ENCODE peak calls at places on chromosomes 16 and 17, in nine cellular contexts. K is SW480; Z is NCI-H1417; O is H9; Y is AG04449; G is RPMI7951; N is GM04503; R is activated CD4-positive, CD25-positive, alpha-beta regulatory T cell; L is psoas muscle. D is an unnamed sample.

GRCh38 chr16:78773316-78773715 is 673.9 kb downstream of the WWOX start:
- DNase-seq in N (no peak), L (no peak), Z (no peak), Y (no peak), O (no peak), G (no peak), R (no peak), K (no peak), D (no peak)

GRCh38 chr17:57662644-57663308 is 82.3 kb downstream of the CCDC182 start:
- DNase-seq in O (peak), G (peak), Y (peak), N (peak), R (peak), L (peak), Z (peak), K (peak), D (peak)

GRCh38 chr16:23206986-23207385 is 24.4 kb downstream of the SCNN1G start:
- DNase-seq in L (no peak), K (no peak), Z (peak), N (no peak), G (no peak), Y (no peak), O (no peak), R (no peak), D (no peak)

GRCh38 chr17:2943971-2944370 is 119.4 kb downstream of the OR1D5 start:
- DNase-seq in Y (no peak), O (no peak), K (no peak), N (no peak), Z (no peak), G (no peak), R (no peak), L (no peak), D (no peak)

GRCh38 chr17:59369026-59369724 is 37.7 kb downstream of the YPEL2 start:
- DNase-seq in O (no peak), G (peak), Z (no peak), K (no peak), N (no peak), L (no peak), R (no peak), Y (no peak), D (no peak)

GRCh38 chr16:79843631-79844043 is 243.1 kb upstream of the MAF start:
- DNase-seq in L (no peak), K (no peak), R (no peak), O (no peak), Z (no peak), Y (no peak), G (no peak), N (no peak), D (no peak)

GRCh38 chr16:9499921-9500593 is 408.6 kb downstream of the HAPSTR1 start:
- DNase-seq in K (no peak), Y (no peak), G (no peak), L (no peak), O (peak), Z (peak), R (no peak), N (no peak), D (no peak)

GRCh38 chr16:80827007-80827406 is 22.6 kb upstream of the CDYL2 start:
- DNase-seq in L (no peak), O (no peak), Y (no peak), N (no peak), R (no peak), K (no peak), G (no peak), Z (no peak), D (no peak)

GRCh38 chr17:19833914-19834313 is 33.8 kb downstream of the ULK2 start:
- DNase-seq in Z (no peak), Y (no peak), R (no peak), K (no peak), G (no peak), O (no peak), L (no peak), N (no peak), D (no peak)

GRCh38 chr16:29662729-29663019 is 373 bp upstream of the SPN start:
- DNase-seq in N (no peak), Y (no peak), O (no peak), R (peak), Z (no peak), G (no peak), L (no peak), K (no peak), D (no peak)

GRCh38 chr17:6323626-6324356 is 111.1 kb downstream of the AIPL1 start:
- DNase-seq in O (peak), G (peak), Z (peak), L (no peak), R (no peak), Y (no peak), N (no peak), K (peak), D (no peak)

GRCh38 chr17:58577696-58578095 is 63.3 kb upstream of the MTMR4 start:
- DNase-seq in Y (no peak), L (peak), K (peak), Z (peak), R (peak), N (no peak), G (peak), O (peak), D (no peak)

GRCh38 chr17:10019941-10020403 is 114.9 kb upstream of the RCVRN start:
- DNase-seq in L (no peak), Z (no peak), R (no peak), Y (no peak), G (peak), N (no peak), K (no peak), O (no peak), D (no peak)

GRCh38 chr17:50187741-50188520 is 13.5 kb downstream of the COL1A1 start:
- DNase-seq in G (peak), Z (no peak), N (no peak), L (no peak), Y (no peak), K (no peak), R (no peak), O (no peak), D (no peak)

GRCh38 chr16:11497851-11498289 is 88.8 kb downstream of the LITAF start:
- DNase-seq in K (peak), G (peak), N (peak), O (no peak), L (no peak), R (no peak), Y (no peak), Z (no peak), D (peak)

GRCh38 chr17:58315281-58315711 is 13.3 kb downstream of the TSPOAP1 start:
- DNase-seq in Y (no peak), Z (no peak), G (no peak), K (no peak), R (no peak), N (no peak), L (no peak), O (peak), D (no peak)

GRCh38 chr16:84024854-84025253 is 17.7 kb downstream of the SLC38A8 start:
- DNase-seq in Z (no peak), K (no peak), G (peak), R (no peak), O (no peak), N (no peak), Y (no peak), L (no peak), D (peak)

GRCh38 chr17:29018788-29019474 is 13.1 kb upstream of the SEZ6 start:
- DNase-seq in Y (no peak), O (no peak), R (no peak), K (no peak), G (no peak), L (no peak), N (no peak), Z (no peak), D (no peak)

D was measured in HS-27A.